ENCODE peak calls at places on chromosomes 5 and 9, in six cellular contexts. U is iris pigment epithelial cell, P is RWPE1, F is foreskin fibroblast, A is anterior cingulate cortex, N is substantia nigra. R is an unnamed sample.

GRCh38 chr9:27538668-27539067 is 9.1 kb upstream of the MOB3B start:
- DNase-seq in U (no peak), P (no peak), F (no peak), A (no peak), N (no peak), R (no peak)

GRCh38 chr5:3659907-3660306 is 64.3 kb downstream of the IRX1 start:
- DNase-seq in U (no peak), P (peak; percentile 33), F (no peak), A (no peak), N (no peak), R (no peak)

GRCh38 chr5:54655266-54655665 is 137.7 kb downstream of the SNX18 start:
- DNase-seq in U (no peak), P (no peak), F (no peak), A (no peak), N (no peak), R (no peak)

GRCh38 chr9:133642708-133643361 is 6.7 kb downstream of the DBH start:
- DNase-seq in U (no peak), P (no peak), F (no peak), A (no peak), N (no peak), R (no peak)

GRCh38 chr5:80114856-80115255 is 79.7 kb downstream of the THBS4 start:
- DNase-seq in U (no peak), P (no peak), F (peak; percentile 7), A (no peak), N (no peak), R (no peak)

GRCh38 chr5:36452394-36453100 is 150.8 kb upstream of the RANBP3L start:
- DNase-seq in U (no peak), P (peak; percentile 66), F (peak; percentile 11), A (no peak), N (no peak), R (no peak)

GRCh38 chr5:80736730-80737129 is 81.9 kb upstream of the DHFR start:
- DNase-seq in U (peak; percentile 41), P (peak; percentile 94), F (no peak), A (no peak), N (no peak), R (no peak)

GRCh38 chr9:90770339-90770738 is 31.3 kb upstream of the SYK start:
- DNase-seq in U (no peak), P (no peak), F (no peak), A (no peak), N (no peak), R (no peak)

GRCh38 chr9:93464876-93465275 is 11.5 kb upstream of the FAM120AOS start:
- DNase-seq in U (no peak), P (no peak), F (no peak), A (no peak), N (no peak), R (no peak)

GRCh38 chr5:132090107-132090506 is 16.5 kb downstream of the CSF2 start:
- DNase-seq in U (peak; percentile 80), P (peak; percentile 91), F (peak; percentile 93), A (no peak), N (no peak), R (no peak)

GRCh38 chr5:9774472-9775079 is 144.4 kb upstream of the TAS2R1 start:
- DNase-seq in U (peak; percentile 67), P (no peak), F (peak; percentile 76), A (no peak), N (peak; percentile 31), R (no peak)

GRCh38 chr9:128192601-128193371 is 1.4 kb upstream of the CIZ1 start:
- DNase-seq in U (peak; percentile 84), P (peak; percentile 94), F (peak; percentile 94), A (peak; percentile 67), N (peak; percentile 47), R (peak; percentile 31)

GRCh38 chr5:144036476-144036875 is 134.0 kb downstream of the YIPF5 start:
- DNase-seq in U (no peak), P (no peak), F (peak; percentile 40), A (no peak), N (no peak), R (no peak)

GRCh38 chr5:122454522-122454921 is 142.5 kb downstream of the SNCAIP start:
- DNase-seq in U (no peak), P (no peak), F (no peak), A (no peak), N (no peak), R (no peak)

GRCh38 chr5:158224200-158224599 is 365.3 kb upstream of the CLINT1 start:
- DNase-seq in U (no peak), P (no peak), F (no peak), A (no peak), N (no peak), R (no peak)

GRCh38 chr5:89397096-89397495 is 514.1 kb upstream of the MEF2C start:
- DNase-seq in U (peak; percentile 11), P (no peak), F (peak; percentile 61), A (no peak), N (no peak), R (no peak)

GRCh38 chr5:61228691-61229280 is 66.5 kb upstream of the SMIM15 start:
- DNase-seq in U (peak; percentile 53), P (peak; percentile 21), F (peak; percentile 26), A (no peak), N (no peak), R (no peak)

GRCh38 chr5:112475747-112476435 is 56.8 kb upstream of the EPB41L4A start:
- DNase-seq in U (peak; percentile 5), P (peak; percentile 36), F (peak; percentile 4), A (no peak), N (no peak), R (no peak)

R was measured in effector CD4-positive, alpha-beta T cell.